ENCODE peak calls at places on chromosomes 6 and 20, in five cellular contexts. Y is GM12878, I is H1, X is K562, C is HepG2. T is an unnamed sample.

GRCh38 chr6:79632580-79632979 is 1.5 kb downstream of the SH3BGRL2 start:
- DNase-seq in I (no peak), Y (no peak), X (no peak), C (peak), T (no peak)

GRCh38 chr20:59377046-59377445 is 76.6 kb downstream of the EDN3 start:
- DNase-seq in Y (no peak), I (no peak), C (no peak), X (no peak), T (no peak)

GRCh38 chr6:66883453-66883852 is 1176.4 kb upstream of the EYS start:
- DNase-seq in Y (no peak), C (no peak), I (no peak), X (no peak), T (no peak)

GRCh38 chr6:13526718-13527668 is 39.6 kb upstream of the GFOD1 start:
- DNase-seq in C (no peak), Y (peak), X (no peak), I (no peak), T (no peak)

GRCh38 chr6:4388675-4389074 is 253.3 kb upstream of the ECI2 start:
- DNase-seq in I (peak), C (no peak), X (no peak), Y (no peak), T (no peak)

GRCh38 chr20:278181-278580 is 12.4 kb downstream of the C20orf96 start:
- DNase-seq in X (no peak), I (no peak), Y (no peak), C (no peak), T (no peak)

GRCh38 chr6:43575105-43575771 is 600 bp downstream of the XPO5 start:
- DNase-seq in X (peak), C (peak), Y (no peak), I (no peak), T (no peak)

GRCh38 chr20:59756241-59756640 is 151.9 kb downstream of the PHACTR3 start:
- DNase-seq in I (no peak), Y (no peak), X (no peak), C (no peak), T (no peak)

GRCh38 chr20:60137657-60138245 is 179.5 kb downstream of the CDH26 start:
- DNase-seq in Y (no peak), I (peak), X (peak), C (no peak), T (peak)

GRCh38 chr6:15893556-15894253 is 230.9 kb upstream of the DTNBP1 start:
- DNase-seq in Y (no peak), I (no peak), X (peak), C (peak), T (no peak)

GRCh38 chr20:19642861-19643260 is 115.2 kb upstream of the RIN2 start:
- DNase-seq in Y (no peak), C (no peak), X (no peak), I (no peak), T (no peak)

GRCh38 chr6:125154184-125155135 is 887 bp downstream of the TPD52L1 start:
- DNase-seq in Y (no peak), C (peak), X (peak), I (no peak), T (peak)

GRCh38 chr20:17611540-17612286 is 41.8 kb downstream of the DSTN start:
- DNase-seq in C (peak), I (no peak), X (no peak), Y (no peak), T (peak)

GRCh38 chr20:37278966-37279590 is 10.4 kb upstream of the MANBAL start:
- DNase-seq in I (no peak), X (no peak), Y (no peak), C (no peak), T (no peak)

GRCh38 chr6:149212892-149213786 is 104.4 kb upstream of the TAB2 start:
- DNase-seq in Y (no peak), X (no peak), I (no peak), C (no peak), T (no peak)

GRCh38 chr6:4965506-4966389 is 38.1 kb downstream of the RPP40 start:
- DNase-seq in C (no peak), Y (no peak), I (no peak), X (no peak), T (no peak)

GRCh38 chr20:10498196-10498595 is 63.1 kb downstream of the SLX4IP start:
- DNase-seq in Y (no peak), I (no peak), C (no peak), X (no peak), T (no peak)

GRCh38 chr6:117555882-117556498 is 46.3 kb downstream of the GOPC start:
- DNase-seq in C (peak), X (peak), Y (no peak), I (no peak), T (no peak)

GRCh38 chr20:45191926-45192325 is 14.9 kb upstream of the SEMG1 start:
- DNase-seq in C (no peak), X (no peak), Y (no peak), I (no peak), T (no peak)

GRCh38 chr6:21753571-21754108 is 160.1 kb downstream of the SOX4 start:
- DNase-seq in I (no peak), C (no peak), X (no peak), Y (no peak), T (peak)

GRCh38 chr20:58555078-58555765 is 40.0 kb upstream of the APCDD1L start:
- DNase-seq in I (no peak), C (no peak), Y (no peak), X (no peak), T (peak)

GRCh38 chr20:54073288-54073687 is 2.9 kb upstream of the BCAS1 start:
- DNase-seq in I (no peak), Y (no peak), X (no peak), C (no peak), T (no peak)

GRCh38 chr20:36825374-36826104 is 50.4 kb upstream of the TLDC2 start:
- DNase-seq in I (no peak), C (no peak), X (no peak), Y (no peak), T (no peak)

GRCh38 chr6:11806561-11807317 is 28.1 kb upstream of the ADTRP start:
- DNase-seq in X (no peak), C (no peak), I (no peak), Y (no peak), T (no peak)

GRCh38 chr20:51636123-51636522 is 93.6 kb upstream of the NFATC2 start:
- DNase-seq in X (no peak), C (no peak), I (no peak), Y (no peak), T (no peak)

GRCh38 chr6:33018904-33019303 is 9.5 kb upstream of the HLA-DOA start:
- DNase-seq in C (no peak), Y (peak), I (no peak), X (no peak), T (no peak)

GRCh38 chr20:21113697-21114096 is 7.5 kb upstream of the LINC00237 start:
- DNase-seq in C (no peak), I (no peak), X (no peak), Y (no peak), T (no peak)

GRCh38 chr6:110547266-110547964 is 71.0 kb upstream of the SLC22A16 start:
- DNase-seq in X (no peak), Y (no peak), C (peak), I (no peak), T (no peak)

GRCh38 chr6:84816196-84816745 is 51.9 kb upstream of the TBX18 start:
- DNase-seq in I (no peak), Y (no peak), X (no peak), C (no peak), T (no peak)

GRCh38 chr20:51511861-51512619 is 30.5 kb downstream of the NFATC2 start:
- DNase-seq in X (no peak), Y (no peak), C (no peak), I (no peak), T (no peak)

GRCh38 chr20:57435498-57436222 is 44.5 kb downstream of the RBM38 start:
- DNase-seq in Y (no peak), C (peak), X (peak), I (no peak), T (peak)

GRCh38 chr6:28347119-28347518 is 2.6 kb upstream of the ZKSCAN3 start:
- DNase-seq in C (no peak), X (no peak), Y (no peak), I (no peak), T (no peak)

GRCh38 chr6:83071023-83071422 is 3.6 kb downstream of the DOP1A start:
- DNase-seq in X (no peak), I (no peak), Y (peak), C (no peak), T (no peak)
- TF ChIP-seq KDM1A in X (no peak), I (no peak), Y (no peak), C (no peak), T (no peak)

GRCh38 chr6:68134796-68135195 is 500.3 kb upstream of the ADGRB3 start:
- DNase-seq in Y (no peak), X (no peak), C (no peak), I (no peak), T (no peak)
- TF ChIP-seq KDM1A in Y (no peak), X (no peak), C (no peak), I (no peak), T (no peak)

GRCh38 chr20:25525857-25526256 is 59.5 kb downstream of the NINL start:
- DNase-seq in Y (no peak), X (no peak), I (no peak), C (peak), T (peak)
- TF ChIP-seq KDM1A in Y (no peak), X (no peak), I (no peak), C (peak), T (no peak)

DNA sequence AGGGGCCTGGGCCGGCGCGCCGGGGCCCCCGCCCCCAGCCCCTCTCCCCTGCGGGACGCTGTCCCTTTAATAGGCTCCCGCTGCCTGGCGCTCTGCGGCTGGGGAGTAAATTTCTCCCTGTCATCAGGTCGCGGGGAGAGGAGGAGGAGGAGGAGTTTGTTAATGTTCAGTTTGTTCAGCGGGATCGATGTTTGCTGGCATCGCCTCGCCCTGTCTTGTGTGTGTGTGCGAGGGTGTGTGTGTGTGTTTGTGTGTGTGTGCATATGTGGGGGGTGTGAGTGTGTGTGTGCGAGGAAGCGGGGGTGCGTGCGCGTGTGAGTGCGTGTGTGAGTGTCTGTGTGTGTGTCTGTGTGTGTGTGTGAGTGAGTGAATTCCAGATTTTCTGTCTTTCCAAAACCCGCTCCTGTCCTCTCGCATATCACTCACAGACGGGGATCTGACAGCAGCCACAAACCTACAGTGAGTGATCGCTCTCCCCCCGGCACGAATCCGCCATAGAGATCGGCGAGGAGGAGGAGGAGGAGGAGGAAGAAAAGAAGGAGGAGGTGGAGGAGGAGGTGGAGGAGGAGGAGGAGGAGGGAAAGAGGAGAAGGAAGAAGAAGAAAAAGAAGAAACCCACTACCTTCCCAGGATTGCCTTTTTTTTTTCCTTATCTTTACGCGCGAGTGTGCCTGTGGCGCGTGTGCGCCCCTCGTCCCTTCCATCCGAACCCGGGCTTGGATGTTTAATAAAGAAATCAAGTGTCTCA is at the start of gene TSHZ2:
- DNase-seq in I (no peak), Y (no peak), C (peak), X (no peak), T (no peak)
- TF ChIP-seq KDM1A in I (no peak), Y (no peak), C (no peak), X (no peak), T (no peak)

DNA sequence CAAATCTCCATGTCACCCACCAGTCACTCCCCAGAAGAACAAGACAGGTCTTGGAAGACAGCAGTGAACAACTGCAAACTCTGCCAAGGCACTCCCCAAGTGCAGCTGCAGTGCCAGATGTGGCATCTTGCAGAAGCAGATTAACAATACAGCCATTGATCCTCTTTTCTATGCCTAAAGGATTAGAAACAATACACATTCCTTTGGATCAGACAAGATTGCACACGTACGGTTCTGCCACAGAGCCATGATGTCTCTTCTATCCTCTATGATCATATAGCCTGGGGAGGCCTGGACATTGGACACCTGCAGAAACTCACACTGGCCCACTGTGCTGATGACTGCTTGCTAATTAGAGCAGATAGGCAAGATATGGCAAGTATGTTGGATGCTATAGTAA is 155.9 kb downstream of the MYLK4 start:
- DNase-seq in Y (no peak), I (no peak), X (no peak), C (no peak), T (no peak)
- TF ChIP-seq KDM1A in Y (no peak), I (no peak), X (no peak), C (no peak), T (no peak)

DNA sequence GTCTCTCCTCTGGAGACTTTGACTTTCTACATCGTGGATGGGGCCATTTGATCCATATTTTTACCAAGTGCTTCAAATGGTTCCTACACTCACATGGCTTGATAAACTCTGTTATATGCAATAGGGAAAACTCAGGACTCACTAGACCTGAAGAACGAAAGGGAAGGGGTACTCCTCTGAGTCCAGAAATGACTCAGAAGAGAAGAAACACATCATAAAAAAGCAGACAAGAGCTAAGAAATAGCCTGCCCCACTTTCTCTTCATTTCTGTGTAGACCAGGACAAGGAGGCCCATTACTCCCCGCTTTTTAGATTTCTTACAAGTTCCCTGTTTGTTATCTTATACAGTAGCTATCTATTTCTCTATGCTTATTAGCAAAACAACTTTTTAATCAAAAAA is 369.8 kb upstream of the ARID1B start:
- DNase-seq in C (no peak), I (no peak), X (no peak), Y (no peak), T (no peak)
- TF ChIP-seq KDM1A in C (no peak), I (no peak), X (no peak), Y (no peak), T (no peak)

DNA sequence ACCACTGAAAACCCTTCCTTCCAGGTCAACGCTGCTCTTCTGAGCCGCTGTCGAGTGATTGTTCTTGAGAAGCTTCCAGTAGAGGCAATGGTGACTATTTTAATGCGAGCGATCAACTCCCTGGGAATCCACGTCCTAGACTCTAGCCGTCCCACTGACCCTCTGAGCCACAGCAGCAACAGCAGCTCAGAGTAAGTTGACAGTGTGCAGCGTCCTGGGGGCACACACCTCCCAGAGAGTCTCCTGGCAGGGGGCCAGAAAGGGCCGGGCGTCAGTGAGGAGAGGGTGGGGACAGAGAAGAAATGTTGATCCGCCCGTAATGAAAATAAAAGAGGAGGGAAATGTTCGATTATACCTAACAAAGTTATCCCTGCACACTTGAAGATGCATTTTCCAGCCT is 5.0 kb downstream of the WRNIP1 start:
- DNase-seq in Y (no peak), C (no peak), I (no peak), X (peak), T (no peak)
- TF ChIP-seq KDM1A in Y (no peak), C (no peak), I (no peak), X (no peak), T (no peak)

GRCh38 chr6:52293067-52293466 is 8.5 kb upstream of the MCM3 start:
- DNase-seq in Y (no peak), X (no peak), I (no peak), C (no peak), T (no peak)
- TF ChIP-seq KDM1A in Y (no peak), X (no peak), I (no peak), C (no peak), T (no peak)

T was measured in A549.